ENCODE peak calls at places on chromosomes 12 and 14, in nine cellular contexts. F is A673; P is fibroblast of lung; Z is choroid plexus epithelial cell; U is PC-3; I is CD8-positive, alpha-beta T cell; Y is foreskin fibroblast; V is Panc1; B is astrocyte. H is an unnamed sample.

GRCh38 chr12:64825143-64826011 is 930 bp downstream of the TBC1D30 start:
- DNase-seq in V (no peak), I (no peak), Z (no peak), U (no peak), F (no peak), B (no peak), Y (no peak), P (no peak), H (no peak)

GRCh38 chr12:92063641-92064040 is 82.0 kb downstream of the BTG1 start:
- DNase-seq in Z (peak), P (peak), Y (peak), V (no peak), F (no peak), B (peak), U (peak), I (no peak), H (no peak)

GRCh38 chr14:100899841-100900771 is 3.4 kb downstream of the RTL1 start:
- DNase-seq in Y (no peak), F (no peak), P (no peak), I (no peak), V (no peak), Z (no peak), U (peak), B (no peak), H (no peak)

GRCh38 chr12:46214668-46215429 is 54.0 kb downstream of the SLC38A1 start:
- DNase-seq in Z (no peak), U (no peak), B (no peak), P (peak), Y (no peak), V (no peak), F (no peak), I (peak), H (peak)

GRCh38 chr12:2625267-2625666 is 169.5 kb upstream of the FKBP4 start:
- DNase-seq in I (no peak), F (no peak), P (no peak), V (no peak), Z (no peak), Y (no peak), B (no peak), U (no peak), H (no peak)

GRCh38 chr12:49923035-49923644 is 19.4 kb upstream of the FAIM2 start:
- DNase-seq in P (no peak), U (no peak), V (no peak), F (no peak), Z (no peak), I (no peak), Y (no peak), B (no peak), H (no peak)

GRCh38 chr14:58809520-58809919 is 171.8 kb downstream of the DACT1 start:
- DNase-seq in Y (no peak), B (no peak), F (no peak), P (no peak), Z (no peak), I (no peak), V (no peak), U (no peak), H (no peak)

GRCh38 chr14:76752744-76753143 is 8.5 kb upstream of the VASH1 start:
- DNase-seq in V (no peak), F (no peak), Z (no peak), Y (no peak), U (no peak), I (no peak), B (no peak), P (no peak), H (no peak)

GRCh38 chr14:104313674-104314073 is 175.3 kb downstream of the KIF26A start:
- DNase-seq in P (no peak), F (no peak), B (no peak), Y (no peak), U (no peak), I (no peak), Z (no peak), V (no peak), H (no peak)

DNA sequence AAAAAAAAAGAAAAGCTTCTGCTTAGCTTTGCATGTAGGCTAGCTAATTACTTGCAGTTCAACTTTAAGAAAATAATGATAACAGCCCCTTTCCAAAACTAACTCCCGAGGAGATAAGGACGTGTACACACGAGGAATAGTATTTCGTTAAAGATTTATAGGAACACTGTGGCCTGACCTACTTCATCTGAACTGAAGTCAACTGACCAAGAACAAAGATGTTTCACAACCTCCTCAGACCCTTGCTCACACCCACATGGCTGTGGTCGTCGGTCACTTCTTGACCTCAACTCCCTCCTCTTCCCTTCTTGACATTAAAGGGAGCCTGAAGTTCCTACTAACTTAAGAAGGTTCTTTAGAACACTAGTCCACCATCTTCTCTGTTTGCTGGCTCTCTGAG is 25.3 kb upstream of the FAM181A start:
- DNase-seq in I (no peak), F (no peak), Z (no peak), U (no peak), P (no peak), V (no peak), Y (no peak), B (no peak), H (no peak)
- TF ChIP-seq CTCF in I (no peak), F (no peak), Z (no peak), U (no peak), P (no peak), V (no peak), Y (no peak), B (no peak), H (no peak)

GRCh38 chr12:65894624-65895023 is 70.3 kb downstream of the HMGA2 start:
- DNase-seq in U (no peak), Y (no peak), B (no peak), Z (no peak), I (no peak), F (no peak), P (no peak), V (no peak), H (no peak)

GRCh38 chr12:65892905-65893304 is 68.6 kb downstream of the HMGA2 start:
- DNase-seq in Z (peak), P (peak), I (no peak), U (peak), B (peak), F (peak), V (peak), Y (peak), H (peak)

GRCh38 chr12:65891219-65891618 is 66.9 kb downstream of the HMGA2 start:
- DNase-seq in Z (no peak), I (no peak), Y (peak), B (peak), F (peak), U (peak), P (peak), V (no peak), H (peak)

GRCh38 chr12:65894127-65894526 is 69.8 kb downstream of the HMGA2 start:
- DNase-seq in Y (no peak), B (no peak), Z (no peak), V (no peak), I (no peak), F (no peak), U (peak), P (no peak), H (no peak)

GRCh38 chr12:65891987-65892481 is 67.8 kb downstream of the HMGA2 start:
- DNase-seq in Z (peak), U (peak), B (peak), P (peak), V (peak), Y (peak), F (peak), I (no peak), H (peak)
- H3K4me3 ChIP-seq in Z (peak), U (peak), B (peak), P (peak), V (peak), Y (peak), F (peak), I (no peak), H (peak)

GRCh38 chr12:83432176-83432719 is 745.5 kb downstream of the TMTC2 start:
- DNase-seq in Z (no peak), Y (no peak), P (no peak), U (no peak), B (no peak), F (peak), V (no peak), I (no peak), H (no peak)
- TF ChIP-seq CTCF in Z (no peak), Y (no peak), P (no peak), U (no peak), B (no peak), F (no peak), V (no peak), I (no peak), H (no peak)

GRCh38 chr12:13002301-13003097 is 2.4 kb upstream of the HEBP1 start:
- DNase-seq in B (no peak), Z (no peak), I (no peak), Y (no peak), V (no peak), F (no peak), P (no peak), U (no peak), H (no peak)
- H3K4me3 ChIP-seq in B (no peak), Z (no peak), I (no peak), Y (no peak), V (no peak), F (no peak), P (no peak), U (no peak), H (peak)

DNA sequence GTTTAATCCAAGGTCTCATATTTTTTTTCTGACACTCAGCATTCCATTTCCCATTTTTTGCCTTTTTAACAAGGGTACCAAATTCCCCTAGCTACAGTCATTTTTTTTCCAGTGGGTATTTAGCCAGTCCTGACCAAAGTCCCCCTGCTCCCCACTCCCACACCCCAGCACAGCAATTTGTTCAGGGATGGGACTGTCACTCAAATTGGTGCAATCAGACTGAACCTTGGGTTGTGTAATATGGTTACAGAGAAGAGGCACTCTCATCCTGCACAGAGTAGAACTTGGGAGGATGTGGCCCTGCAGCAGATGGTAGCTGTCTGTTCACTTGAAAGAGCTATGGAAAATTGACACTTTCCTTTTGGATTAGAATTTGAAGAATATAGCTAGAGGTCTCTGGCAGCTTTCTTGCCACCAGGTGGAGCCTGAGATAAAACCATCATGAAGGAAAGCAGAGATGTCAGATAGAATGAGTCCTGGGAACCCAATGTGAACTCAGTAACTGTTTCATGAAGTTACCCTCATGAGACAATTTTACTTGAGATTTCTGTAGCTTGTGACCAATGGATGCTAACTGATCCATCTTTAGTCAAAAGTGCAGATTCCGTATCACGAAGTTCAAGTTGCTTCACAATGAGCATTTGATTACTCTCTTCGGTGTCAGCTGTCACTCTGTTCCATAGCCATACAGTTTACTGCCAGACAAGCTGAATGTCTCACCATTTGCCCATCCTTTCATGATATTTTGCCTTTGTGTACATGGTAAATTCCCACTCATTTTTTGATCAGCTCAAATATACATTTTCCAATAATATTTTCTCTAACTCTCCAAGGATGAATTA is 394.0 kb upstream of the SYT1 start:
- DNase-seq in B (peak), Y (peak), V (peak), Z (peak), U (peak), F (peak), P (peak), I (no peak), H (peak)
- TF ChIP-seq CTCF in B (peak), Y (peak), V (peak), Z (peak), U (peak), F (peak), P (peak), I (no peak), H (peak)

GRCh38 chr14:69712217-69712565 is 54.8 kb upstream of the SRSF5 start:
- DNase-seq in P (peak), B (peak), Y (no peak), V (no peak), I (no peak), U (no peak), Z (no peak), F (no peak), H (peak)

GRCh38 chr14:69711471-69712216 is 55.3 kb upstream of the SRSF5 start:
- DNase-seq in I (no peak), F (no peak), P (no peak), Z (no peak), U (no peak), B (no peak), V (no peak), Y (no peak), H (peak)

GRCh38 chr14:69712637-69713088 is 54.3 kb upstream of the SRSF5 start:
- DNase-seq in Z (no peak), I (no peak), Y (no peak), F (no peak), P (no peak), U (no peak), V (no peak), B (no peak), H (no peak)

GRCh38 chr14:69710378-69710777 is 56.6 kb upstream of the SRSF5 start:
- DNase-seq in P (no peak), Y (no peak), V (no peak), F (no peak), U (no peak), B (no peak), Z (no peak), I (no peak), H (no peak)

DNA sequence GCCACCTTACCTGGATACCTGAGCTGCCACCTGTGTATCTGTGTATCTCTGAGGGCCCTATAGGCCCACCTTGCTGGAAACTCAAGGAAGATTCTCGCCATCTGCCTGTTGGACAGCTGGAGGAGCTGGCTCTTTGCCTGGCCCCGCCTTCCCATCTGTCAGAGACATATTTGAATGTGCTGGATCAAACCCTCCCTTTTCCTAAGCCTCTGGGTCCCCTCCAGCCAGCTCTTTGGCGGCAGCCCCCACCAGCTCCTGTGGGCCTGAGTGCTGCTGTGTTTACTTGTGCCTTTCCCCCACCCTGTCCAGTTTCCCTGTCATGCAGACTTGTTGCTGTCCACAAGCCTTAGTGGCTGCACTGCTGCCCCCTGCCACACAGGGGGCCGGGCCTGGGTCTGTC is 55.9 kb upstream of the SRSF5 start:
- DNase-seq in P (no peak), Z (peak), I (no peak), U (no peak), F (peak), Y (no peak), V (no peak), B (no peak), H (peak)
- H3K4me3 ChIP-seq in P (no peak), Z (no peak), I (no peak), U (no peak), F (no peak), Y (no peak), V (no peak), B (no peak), H (no peak)

DNA sequence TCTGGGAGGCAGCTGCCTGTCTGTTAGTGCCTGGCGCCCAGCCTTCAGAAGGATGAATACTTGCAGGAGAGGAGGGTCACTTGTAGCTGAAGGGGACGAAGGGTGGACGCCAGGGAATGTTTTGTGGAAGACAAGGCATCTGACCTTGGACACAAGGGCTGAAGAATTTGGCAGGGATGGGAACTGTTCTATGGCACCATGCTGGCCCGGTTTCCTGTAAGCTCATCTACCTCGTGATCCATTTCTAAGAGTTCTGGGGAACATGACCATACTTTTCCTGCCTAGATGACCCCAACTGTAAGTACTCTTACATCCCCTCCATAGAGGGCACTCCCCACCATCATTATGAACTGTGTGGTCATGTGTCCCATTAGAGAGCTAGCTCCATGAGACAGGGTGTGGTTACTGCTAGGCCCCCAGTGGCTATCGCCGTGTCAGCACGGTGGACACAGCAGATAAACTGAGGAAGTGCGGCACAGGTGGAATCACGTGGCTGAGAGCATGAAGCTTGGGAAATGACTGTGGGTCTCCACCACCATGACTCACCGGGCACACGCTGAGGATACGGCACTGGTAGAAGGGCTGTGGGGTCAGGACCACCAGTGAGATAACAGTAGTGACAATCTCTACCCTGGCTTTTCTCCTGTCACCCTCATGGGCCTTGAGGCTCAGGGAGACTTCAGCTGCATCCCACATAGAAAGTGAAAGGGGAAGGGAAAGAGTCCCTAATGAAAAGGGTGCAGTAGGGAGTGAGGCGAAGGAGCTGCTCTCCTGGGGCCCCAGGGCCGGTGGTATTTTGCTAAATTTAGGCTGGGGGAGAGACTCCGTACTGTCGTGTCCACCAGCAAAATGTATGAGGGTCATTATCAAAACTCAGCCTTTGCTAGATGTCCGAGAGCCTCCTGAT is 252.6 kb downstream of the FOXN3 start:
- DNase-seq in U (no peak), I (no peak), B (no peak), P (no peak), F (no peak), Y (no peak), V (no peak), Z (peak), H (no peak)
- TF ChIP-seq CTCF in U (no peak), I (no peak), B (no peak), P (no peak), F (no peak), Y (no peak), V (no peak), Z (no peak), H (no peak)

DNA sequence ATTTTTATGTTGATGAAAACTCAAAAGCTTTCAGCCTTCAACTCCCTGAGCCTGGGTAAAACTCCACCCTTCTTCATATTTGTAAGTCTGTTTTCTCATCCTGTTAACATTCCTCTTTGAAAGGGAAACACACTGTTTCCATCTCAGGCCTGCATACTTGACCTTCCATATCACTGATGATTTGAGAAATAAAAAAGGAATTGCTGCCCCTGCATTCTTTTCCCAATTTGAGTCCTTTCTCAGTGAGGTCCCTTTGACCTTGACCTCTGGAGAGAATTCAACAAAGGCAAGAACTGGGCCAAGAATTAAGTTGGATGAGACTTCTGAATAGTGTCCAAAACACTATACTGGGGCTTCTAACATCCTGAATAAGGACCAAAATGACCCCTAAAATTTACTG is 108.0 kb downstream of the AEBP2 start:
- DNase-seq in B (peak), Z (peak), U (no peak), F (no peak), P (peak), V (no peak), Y (peak), I (no peak), H (peak)
- H3K4me3 ChIP-seq in B (no peak), Z (no peak), U (no peak), F (no peak), P (no peak), V (no peak), Y (no peak), I (no peak), H (no peak)

GRCh38 chr14:24630872-24631477 is 3.0 kb downstream of the GZMB start:
- DNase-seq in F (peak), P (no peak), V (no peak), B (no peak), Z (peak), Y (no peak), I (no peak), U (peak), H (peak)
- TF ChIP-seq CTCF in F (no peak), P (no peak), V (no peak), B (no peak), Z (no peak), Y (no peak), I (no peak), U (no peak), H (no peak)